ENCODE peak calls at places on chromosome 12, in six cellular contexts. C is GM19239, O is NCI-H774, S is lower lobe of right lung, J is NCI-H1105, E is neural crest cell. H is an unnamed sample.

GRCh38 chr12:109018276-109018675 is 2.6 kb downstream of the SVOP start:
- DNase-seq in O (no peak), E (no peak), C (no peak), S (no peak), J (no peak), H (no peak)

GRCh38 chr12:49052451-49053208 is 8.0 kb downstream of the KMT2D start:
- DNase-seq in O (no peak), S (peak), E (no peak), C (no peak), J (no peak), H (no peak)

GRCh38 chr12:69934011-69934410 is 109.0 kb downstream of the MYRFL start:
- DNase-seq in O (no peak), S (no peak), C (no peak), E (no peak), J (no peak), H (no peak)

GRCh38 chr12:25677180-25677937 is 124.3 kb upstream of the LMNTD1 start:
- DNase-seq in C (no peak), E (no peak), S (no peak), O (no peak), J (no peak), H (no peak)

GRCh38 chr12:43578782-43579181 is 26.8 kb upstream of the ADAMTS20 start:
- DNase-seq in O (no peak), S (no peak), J (no peak), E (no peak), C (no peak), H (no peak)

GRCh38 chr12:2845280-2845679 is 10.4 kb upstream of the NRIP2 start:
- DNase-seq in S (no peak), O (no peak), C (no peak), J (no peak), E (no peak), H (no peak)

GRCh38 chr12:104669057-104669770 is 212.5 kb downstream of the CHST11 start:
- DNase-seq in J (peak), E (peak), S (peak), O (peak), C (no peak), H (no peak)

GRCh38 chr12:111334393-111334915 is 34.4 kb downstream of the PHETA1 start:
- DNase-seq in S (no peak), C (no peak), J (no peak), E (no peak), O (no peak), H (no peak)

GRCh38 chr12:12723681-12724420 is 6.7 kb downstream of the CDKN1B start:
- DNase-seq in E (peak), S (peak), C (no peak), O (no peak), J (no peak), H (no peak)

GRCh38 chr12:113271853-113272561 is 50.7 kb downstream of the TPCN1 start:
- DNase-seq in C (no peak), S (peak), J (no peak), O (no peak), E (no peak), H (peak)

GRCh38 chr12:71972441-71973074 is 33.9 kb downstream of the TPH2 start:
- DNase-seq in O (peak), C (no peak), J (peak), E (no peak), S (no peak), H (no peak)

GRCh38 chr12:106226884-106227640 is 20.8 kb downstream of the CKAP4 start:
- DNase-seq in C (peak), O (peak), S (no peak), J (peak), E (peak), H (peak)

GRCh38 chr12:68259318-68259940 is 6.0 kb upstream of the IL22 start:
- DNase-seq in S (no peak), O (no peak), J (no peak), C (no peak), E (no peak), H (no peak)

GRCh38 chr12:43602738-43603137 is 50.7 kb upstream of the ADAMTS20 start:
- DNase-seq in S (no peak), O (no peak), E (no peak), J (no peak), C (no peak), H (no peak)

GRCh38 chr12:123941485-123942276 is 30.9 kb downstream of the CCDC92 start:
- DNase-seq in J (no peak), E (no peak), C (no peak), S (no peak), O (no peak), H (no peak)

GRCh38 chr12:20624718-20625117 is 70.4 kb upstream of the SLCO1C1 start:
- DNase-seq in J (peak), O (no peak), S (no peak), E (peak), C (no peak), H (no peak)

GRCh38 chr12:29714966-29715365 is 68.8 kb downstream of the TMTC1 start:
- DNase-seq in J (no peak), O (no peak), E (no peak), C (no peak), S (no peak), H (no peak)

GRCh38 chr12:54390668-54391551 is 6.4 kb upstream of the ZNF385A start:
- DNase-seq in S (no peak), C (peak), O (peak), E (peak), J (peak), H (no peak)

GRCh38 chr12:14618990-14619389 is 51.3 kb upstream of the PLBD1 start:
- DNase-seq in E (no peak), S (no peak), O (no peak), J (no peak), C (no peak), H (no peak)

GRCh38 chr12:111741235-111741812 is 25.4 kb upstream of the ALDH2 start:
- DNase-seq in S (no peak), C (no peak), J (no peak), O (peak), E (no peak), H (no peak)

GRCh38 chr12:2540535-2540941 is 254.2 kb upstream of the FKBP4 start:
- DNase-seq in S (no peak), J (no peak), C (no peak), E (no peak), O (no peak), H (no peak)

GRCh38 chr12:52041032-52041431 is 10.2 kb upstream of the NR4A1 start:
- DNase-seq in O (no peak), E (no peak), S (no peak), C (no peak), J (no peak), H (no peak)

GRCh38 chr12:45566257-45566656 is 163.2 kb upstream of the ARID2 start:
- DNase-seq in S (no peak), E (no peak), C (no peak), O (peak), J (no peak), H (no peak)

GRCh38 chr12:67096533-67097318 is 172.4 kb upstream of the CAND1 start:
- DNase-seq in S (no peak), C (no peak), E (no peak), O (peak), J (no peak), H (no peak)

GRCh38 chr12:80802652-80803051 is 85.9 kb downstream of the MYF5 start:
- DNase-seq in J (no peak), C (no peak), E (no peak), O (no peak), S (no peak), H (no peak)

GRCh38 chr12:112812598-112813406 is 21.3 kb downstream of the RPH3A start:
- DNase-seq in S (no peak), O (no peak), E (no peak), C (no peak), J (no peak), H (no peak)

GRCh38 chr12:123131879-123132402 is 18.9 kb downstream of the PITPNM2 start:
- DNase-seq in O (peak), E (no peak), J (peak), C (no peak), S (peak), H (no peak)

GRCh38 chr12:2453076-2453806 is 341.5 kb upstream of the FKBP4 start:
- DNase-seq in O (no peak), E (no peak), J (no peak), S (no peak), C (no peak), H (no peak)

GRCh38 chr12:1592444-1593231 is 1.7 kb downstream of the FBXL14 start:
- DNase-seq in O (no peak), C (no peak), E (peak), J (peak), S (peak), H (no peak)

GRCh38 chr12:76085159-76085868 is 829 bp upstream of the NAP1L1 start:
- DNase-seq in C (no peak), S (no peak), O (no peak), J (peak), E (no peak), H (peak)

GRCh38 chr12:4379410-4379809 is at the start of gene FGF23:
- DNase-seq in C (no peak), S (no peak), J (no peak), O (no peak), E (peak), H (peak)

GRCh38 chr12:87332987-87333761 is 696.0 kb downstream of the C12orf50 start:
- DNase-seq in E (no peak), S (no peak), C (no peak), O (no peak), J (peak), H (no peak)

GRCh38 chr12:69570545-69571399 is 14.5 kb upstream of the CCT2 start:
- DNase-seq in O (peak), C (peak), E (peak), J (peak), S (no peak), H (no peak)

GRCh38 chr12:2922329-2922728 is 31.6 kb downstream of the TULP3 start:
- DNase-seq in S (no peak), C (no peak), E (no peak), J (no peak), O (no peak), H (no peak)

GRCh38 chr12:26334621-26335124 is 139.3 kb downstream of the SSPN start:
- DNase-seq in O (no peak), S (peak), C (no peak), J (no peak), E (no peak), H (no peak)

GRCh38 chr12:22527999-22528398 is 16.3 kb downstream of the C2CD5 start:
- DNase-seq in O (no peak), S (no peak), C (no peak), J (no peak), E (no peak), H (no peak)